ENCODE peak calls at places on chromosomes 12 and 14, in seven cellular contexts. K is PC-3, S is cardiac muscle cell, P is ovary, T is endothelial cell of umbilical vein, F is PC-9, Q is WERI-Rb-1. X is an unnamed sample.
A peak's percentile ranks its signal among the peaks of the same experiment; 100 is the strongest.

GRCh38 chr12:91357381-91357780 is 174.8 kb upstream of the DCN start:
- DNase-seq in Q (no peak), P (no peak), K (peak; percentile 13), T (peak; percentile 39), F (no peak), S (no peak), X (peak; percentile 88)

GRCh38 chr12:32897688-32898573 is 1.4 kb upstream of the PKP2 start:
- DNase-seq in S (no peak), Q (no peak), P (no peak), T (no peak), K (no peak), F (no peak), X (peak; percentile 68)

GRCh38 chr12:13487326-13487725 is 290.8 kb downstream of the EMP1 start:
- DNase-seq in S (no peak), K (no peak), F (no peak), P (no peak), T (no peak), Q (no peak), X (no peak)

GRCh38 chr14:90439874-90440442 is 43.1 kb downstream of the CALM1 start:
- DNase-seq in P (no peak), F (no peak), S (no peak), K (peak; percentile 50), T (no peak), Q (no peak), X (no peak)

GRCh38 chr14:80605536-80605935 is 336.0 kb downstream of the CEP128 start:
- DNase-seq in P (no peak), Q (no peak), K (no peak), T (no peak), F (no peak), S (peak; percentile 28), X (no peak)

GRCh38 chr12:52139579-52140062 is 52.2 kb downstream of the KRT80 start:
- DNase-seq in T (no peak), Q (peak; percentile 58), S (no peak), P (no peak), K (peak; percentile 90), F (peak; percentile 78), X (peak; percentile 62)

GRCh38 chr12:68794653-68795253 is 13.2 kb upstream of the MDM2 start:
- DNase-seq in F (no peak), S (no peak), Q (no peak), K (peak; percentile 80), T (no peak), P (no peak), X (no peak)

GRCh38 chr12:30795410-30795659 is 40.6 kb upstream of the CAPRIN2 start:
- DNase-seq in P (no peak), K (no peak), T (no peak), F (no peak), Q (no peak), S (no peak), X (no peak)

GRCh38 chr12:7581046-7581445 is 77.5 kb upstream of the CD163 start:
- DNase-seq in T (no peak), F (no peak), K (no peak), S (no peak), P (no peak), Q (no peak), X (no peak)

GRCh38 chr14:91482278-91483023 is 27.7 kb downstream of the PPP4R3A start:
- DNase-seq in Q (no peak), F (no peak), T (no peak), P (no peak), S (peak; percentile 60), K (peak; percentile 48), X (no peak)

GRCh38 chr14:38210168-38210567 is 2.5 kb downstream of the SSTR1 start:
- DNase-seq in P (no peak), Q (no peak), T (peak; percentile 70), S (peak; percentile 47), F (no peak), K (peak; percentile 71), X (peak; percentile 54)

GRCh38 chr12:117047810-117048584 is 51.2 kb downstream of the TESC start:
- DNase-seq in Q (no peak), S (peak; percentile 35), P (no peak), K (no peak), F (no peak), T (peak; percentile 23), X (no peak)

GRCh38 chr14:101737414-101738367 is 23.8 kb upstream of the PPP2R5C start:
- DNase-seq in Q (no peak), K (no peak), F (no peak), P (no peak), S (no peak), T (no peak), X (no peak)

GRCh38 chr12:105294886-105295479 is 35.5 kb upstream of the C12orf75 start:
- DNase-seq in F (no peak), Q (no peak), T (no peak), K (no peak), S (no peak), P (no peak), X (no peak)

GRCh38 chr12:46390304-46390703 is 17.7 kb upstream of the SLC38A2 start:
- DNase-seq in Q (no peak), F (no peak), S (no peak), P (no peak), T (no peak), K (no peak), X (peak; percentile 67)

GRCh38 chr12:64746663-64747062 is 12.5 kb downstream of the GNS start:
- DNase-seq in F (no peak), K (peak; percentile 47), P (no peak), Q (no peak), S (peak; percentile 24), T (peak; percentile 70), X (no peak)

GRCh38 chr14:34692348-34692747 is 22.0 kb downstream of the CFL2 start:
- DNase-seq in S (no peak), F (no peak), K (no peak), P (no peak), Q (no peak), T (no peak), X (no peak)

GRCh38 chr12:78210894-78211302 is 380.2 kb downstream of the NAV3 start:
- DNase-seq in K (peak; percentile 92), S (peak; percentile 84), F (no peak), Q (no peak), P (no peak), T (peak; percentile 12), X (no peak)

GRCh38 chr14:92625213-92625612 is 111.6 kb downstream of the RIN3 start:
- DNase-seq in S (peak; percentile 90), P (no peak), K (peak; percentile 95), Q (no peak), F (no peak), T (no peak), X (no peak)

DNA sequence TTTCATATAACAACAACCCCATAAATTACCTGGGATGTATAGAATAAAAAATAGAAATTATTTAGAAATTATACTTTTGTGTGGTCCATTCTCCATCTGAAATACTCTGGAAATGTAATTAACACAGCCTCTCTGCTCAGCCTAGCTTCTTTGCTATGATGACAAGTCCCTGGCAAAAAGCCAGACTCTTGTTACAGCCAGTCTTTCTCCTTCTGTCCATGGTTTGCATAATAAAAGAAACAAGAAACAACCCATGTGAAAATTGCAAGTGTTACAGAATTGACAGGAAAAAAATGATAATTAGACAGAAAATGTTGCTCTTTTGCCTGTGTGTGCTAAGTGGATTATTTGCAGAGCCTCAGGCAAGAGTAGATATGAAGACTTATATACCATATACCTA is 61.3 kb downstream of the C12orf50 start:
- DNase-seq in Q (no peak), K (no peak), T (no peak), P (no peak), F (no peak), S (peak; percentile 55), X (no peak)
- H3K9me3 ChIP-seq in Q (no peaks in the 10 kb centered on the region), K (peaks cover 10% of the 10 kb centered on the region), T (no peaks in the 10 kb centered on the region), P (no peaks in the 10 kb centered on the region), F (no peaks in the 10 kb centered on the region), S (no peaks in the 10 kb centered on the region), X (no peaks in the 10 kb centered on the region)

GRCh38 chr12:56884421-56884820 is 49.8 kb downstream of the SDR9C7 start:
- DNase-seq in K (peak; percentile 39), S (no peak), P (no peak), F (no peak), Q (no peak), T (no peak), X (no peak)
- H3K9me3 ChIP-seq in K (peaks cover 19% of the 10 kb centered on the region), S (no peaks in the 10 kb centered on the region), P (no peaks in the 10 kb centered on the region), F (peaks cover 5% of the 10 kb centered on the region), Q (peaks cover 3% of the 10 kb centered on the region), T (no peaks in the 10 kb centered on the region), X (no peaks in the 10 kb centered on the region)

DNA sequence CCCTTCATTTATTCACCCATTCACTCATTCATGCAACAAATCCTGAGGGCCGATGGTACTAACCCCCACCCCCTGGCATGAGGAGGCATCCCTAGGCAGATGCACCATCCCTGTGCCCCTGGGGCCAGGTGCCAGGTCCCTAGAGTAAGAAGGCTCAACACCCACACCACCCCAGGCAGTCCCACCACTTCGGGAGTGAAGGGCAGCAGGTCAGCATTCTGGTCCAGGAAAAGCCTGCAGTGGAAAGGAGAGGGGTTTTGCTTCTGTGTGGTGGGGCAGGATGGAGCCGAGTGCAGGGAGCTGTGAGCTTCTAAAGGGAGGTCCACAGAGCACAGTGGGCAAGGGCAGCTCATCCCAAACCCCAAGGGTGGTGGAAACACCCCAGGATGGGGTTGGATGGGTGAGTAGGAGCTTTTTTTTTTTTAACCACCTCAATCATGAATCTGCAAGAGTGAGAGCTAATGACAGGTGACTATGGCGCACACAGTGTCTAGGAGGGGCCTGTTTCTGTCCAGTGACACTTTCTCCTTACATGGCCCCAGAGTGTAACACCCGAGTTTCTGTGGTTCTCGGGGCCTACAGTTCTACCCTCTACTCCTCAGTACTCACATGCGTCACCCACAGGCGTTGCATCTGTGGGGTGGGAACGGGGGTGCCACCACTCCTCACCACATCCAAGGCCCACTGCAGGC is 414.3 kb downstream of the TMEM121 start:
- DNase-seq in S (no peak), F (no peak), Q (no peak), T (no peak), K (no peak), P (no peak), X (no peak)
- H3K9me3 ChIP-seq in S (no peaks in the 10 kb centered on the region), F (no peaks in the 10 kb centered on the region), Q (peaks cover 24% of the 10 kb centered on the region), T (peaks cover 4% of the 10 kb centered on the region), K (peaks cover 6% of the 10 kb centered on the region), P (no peaks in the 10 kb centered on the region), X (no peaks in the 10 kb centered on the region)

DNA sequence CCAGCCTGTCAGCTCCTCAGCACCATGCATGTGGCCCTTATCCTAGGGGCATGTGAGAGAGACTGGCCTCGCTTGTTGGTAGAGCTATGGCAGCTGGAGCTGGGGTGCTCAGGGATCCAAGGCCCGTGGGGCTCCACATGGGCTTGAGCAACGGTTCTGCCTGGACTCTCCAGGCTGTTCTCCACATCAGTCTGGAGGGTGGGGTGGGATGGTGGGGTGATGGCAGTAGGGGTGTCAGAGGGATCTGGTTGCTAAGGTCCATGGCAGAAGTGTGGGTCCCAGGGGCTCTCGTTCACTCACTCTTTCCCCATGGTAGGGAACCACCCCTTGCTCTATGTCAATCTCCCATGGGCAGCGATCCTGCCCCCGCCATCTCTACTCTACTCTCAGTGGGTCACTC is 622.6 kb downstream of the LRFN5 start:
- DNase-seq in F (no peak), Q (no peak), P (no peak), S (no peak), T (no peak), K (no peak), X (no peak)
- H3K9me3 ChIP-seq in F (no peaks in the 10 kb centered on the region), Q (no peaks in the 10 kb centered on the region), P (no peaks in the 10 kb centered on the region), S (no peaks in the 10 kb centered on the region), T (no peaks in the 10 kb centered on the region), K (no peaks in the 10 kb centered on the region), X (no peaks in the 10 kb centered on the region)